ENCODE peak calls at places on chromosomes 5 and 9, in seven cellular contexts. J is GM20000; B is stomach; A is chondrocyte; Y is cardiac fibroblast; N is GM12878; K is CD4-positive, alpha-beta T cell. T is an unnamed sample.

GRCh38 chr5:96582343-96582742 is 79.8 kb upstream of the CAST start:
- DNase-seq in J (no peak), N (no peak), B (no peak), K (no peak), A (no peak), Y (no peak), T (no peak)

GRCh38 chr9:18478517-18479361 is 4.8 kb downstream of the ADAMTSL1 start:
- DNase-seq in N (no peak), Y (peak; percentile 50), B (no peak), J (no peak), K (no peak), A (no peak), T (peak; percentile 49)

GRCh38 chr9:98830554-98830953 is 23.1 kb downstream of the GALNT12 start:
- DNase-seq in Y (no peak), K (no peak), B (no peak), N (no peak), A (no peak), J (no peak), T (no peak)

GRCh38 chr9:99362317-99362716 is 140.2 kb downstream of the SEC61B start:
- DNase-seq in N (no peak), A (no peak), J (no peak), B (no peak), K (no peak), Y (no peak), T (no peak)

GRCh38 chr5:77006124-77006523 is 24.1 kb upstream of the AGGF1 start:
- DNase-seq in A (no peak), N (no peak), J (no peak), Y (no peak), B (no peak), K (no peak), T (no peak)

GRCh38 chr9:34343090-34343489 is 13.7 kb downstream of the NUDT2 start:
- DNase-seq in B (peak; percentile 82), A (no peak), N (no peak), J (no peak), K (no peak), Y (peak; percentile 62), T (no peak)

GRCh38 chr5:81601912-81602311 is 149.0 kb downstream of the SSBP2 start:
- DNase-seq in B (no peak), K (no peak), A (no peak), Y (peak; percentile 37), N (no peak), J (no peak), T (no peak)

GRCh38 chr9:123620258-123620657 is 264.3 kb downstream of the CRB2 start:
- DNase-seq in A (no peak), Y (no peak), K (no peak), B (no peak), J (no peak), N (no peak), T (no peak)

GRCh38 chr5:14212838-14213237 is 69.7 kb downstream of the TRIO start:
- DNase-seq in A (no peak), J (peak; percentile 52), B (no peak), Y (no peak), K (no peak), N (peak; percentile 83), T (no peak)

GRCh38 chr9:110928604-110929003 is 109.7 kb downstream of the LPAR1 start:
- DNase-seq in A (no peak), Y (no peak), J (no peak), N (no peak), K (no peak), B (no peak), T (no peak)

GRCh38 chr5:176535655-176536131 is 1.5 kb downstream of the RNF44 start:
- DNase-seq in B (no peak), Y (no peak), A (no peak), J (no peak), N (no peak), K (no peak), T (no peak)

GRCh38 chr9:136107155-136107952 is 11.3 kb downstream of the TMEM250 start:
- DNase-seq in N (no peak), K (peak; percentile 31), Y (no peak), J (peak; percentile 83), B (peak; percentile 76), A (no peak), T (no peak)

GRCh38 chr9:73916016-73916673 is 581.0 kb upstream of the RORB start:
- DNase-seq in J (no peak), N (no peak), Y (peak; percentile 15), K (no peak), B (no peak), A (no peak), T (no peak)

GRCh38 chr9:4097490-4097889 is 202.4 kb downstream of the GLIS3 start:
- DNase-seq in Y (peak; percentile 73), J (no peak), K (no peak), A (no peak), B (no peak), N (no peak), T (no peak)

GRCh38 chr5:154857534-154858250 is 735 bp upstream of the CNOT8 start:
- DNase-seq in Y (peak; percentile 98), J (peak; percentile 86), K (peak; percentile 92), A (peak; percentile 98), N (peak; percentile 62), B (peak; percentile 92), T (peak; percentile 93)

GRCh38 chr9:87276327-87276841 is 221.3 kb upstream of the DAPK1 start:
- DNase-seq in N (peak; percentile 43), K (no peak), A (no peak), Y (peak; percentile 76), B (no peak), J (no peak), T (no peak)

GRCh38 chr5:16406630-16407029 is 59.0 kb downstream of the ZNF622 start:
- DNase-seq in J (no peak), N (no peak), Y (no peak), A (no peak), B (no peak), K (no peak), T (no peak)

GRCh38 chr9:92964981-92965758 is 17.8 kb downstream of the FGD3 start:
- DNase-seq in J (peak; percentile 51), A (no peak), N (no peak), K (no peak), B (peak; percentile 40), Y (no peak), T (no peak)

GRCh38 chr9:96462538-96462937 is 12.6 kb downstream of the HABP4 start:
- DNase-seq in N (no peak), J (no peak), A (no peak), K (no peak), B (no peak), Y (no peak), T (no peak)

GRCh38 chr5:167442922-167443321 is 848.5 kb upstream of the WWC1 start:
- DNase-seq in Y (no peak), N (no peak), B (no peak), A (no peak), J (no peak), K (no peak), T (no peak)

GRCh38 chr5:141199359-141200235 is at the start of gene PCDHB11:
- DNase-seq in Y (no peak), B (no peak), A (no peak), K (no peak), N (no peak), J (no peak), T (no peak)

GRCh38 chr5:142797420-142797819 is 27.2 kb downstream of the ARHGAP26 start:
- DNase-seq in Y (no peak), A (no peak), J (no peak), B (no peak), N (no peak), K (no peak), T (no peak)

GRCh38 chr5:40623480-40624420 is 56.0 kb upstream of the PTGER4 start:
- DNase-seq in B (no peak), K (peak; percentile 27), J (no peak), Y (no peak), A (no peak), N (no peak), T (no peak)

GRCh38 chr9:99368341-99369326 is 146.6 kb downstream of the SEC61B start:
- DNase-seq in J (peak; percentile 59), K (no peak), N (peak; percentile 24), Y (peak; percentile 62), A (no peak), B (no peak), T (peak; percentile 57)

DNA sequence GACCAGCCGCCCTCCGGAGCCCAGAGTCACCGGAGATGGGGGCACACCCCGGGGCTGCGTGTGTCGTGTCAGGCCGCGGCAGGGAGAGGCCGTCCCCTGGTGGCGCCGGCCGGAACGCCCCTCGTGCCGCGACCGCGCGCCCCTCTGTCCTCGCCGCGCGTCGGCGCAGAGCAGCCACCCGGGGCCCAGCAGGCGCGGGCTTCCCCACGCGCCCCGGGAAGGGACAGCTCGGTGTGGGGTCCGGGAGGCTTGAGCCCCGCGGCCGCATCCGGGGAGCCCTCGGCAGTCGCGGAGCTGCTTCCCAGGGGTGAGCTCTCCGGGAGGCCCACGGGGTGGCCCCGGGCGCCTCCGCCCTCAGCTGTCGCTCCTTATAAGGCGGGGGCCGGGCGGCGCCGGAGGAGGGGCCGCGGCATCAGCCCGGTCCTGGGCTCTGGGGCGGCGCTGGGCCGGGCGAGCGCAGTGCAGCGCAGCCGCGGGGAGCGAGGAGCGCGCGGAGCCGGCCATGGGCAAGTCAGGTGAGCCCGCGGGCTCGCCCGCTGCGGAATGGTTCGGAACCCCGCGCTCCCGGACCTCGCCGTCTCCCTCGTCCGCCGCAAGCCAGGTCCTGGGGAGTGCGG is at the start of gene GLIPR2:
- DNase-seq in Y (peak; percentile 80), B (peak; percentile 84), N (no peak), J (peak; percentile 98), K (peak; percentile 59), A (no peak), T (no peak)
- TF ChIP-seq CTCF in Y (no peak), B (no peak), N (no peak), J (no peak), K (no peak), A (peak; percentile 66), T (no peak)

DNA sequence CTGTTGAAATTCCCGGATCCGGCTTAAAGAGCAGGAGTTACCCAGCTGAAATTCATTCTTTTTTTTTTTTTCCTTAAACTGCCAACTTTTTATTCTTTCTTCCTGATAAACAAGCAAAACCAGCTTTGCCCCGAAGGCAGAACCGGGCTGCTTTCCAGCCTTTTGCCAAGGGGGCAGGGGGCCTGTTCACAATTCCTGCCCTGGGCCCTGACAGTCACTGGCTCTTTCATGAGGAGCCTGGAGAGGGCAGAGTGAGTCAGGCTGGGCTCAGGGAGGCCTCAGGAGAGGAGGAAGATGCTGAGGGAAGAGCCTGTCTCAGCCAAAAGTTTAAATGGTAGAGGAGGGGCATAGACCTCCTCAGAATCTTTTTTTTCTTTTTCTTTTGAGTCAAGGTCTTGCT is 4.8 kb downstream of the GLIPR2 start:
- DNase-seq in A (peak; percentile 47), Y (peak; percentile 54), N (no peak), B (no peak), K (no peak), J (no peak), T (no peak)
- TF ChIP-seq CTCF in A (peak; percentile 68), Y (peak; percentile 39), N (no peak), B (no peak), K (no peak), J (no peak), T (peak; percentile 55)

GRCh38 chr5:139394123-139394653 is 716 bp downstream of the PROB1 start:
- DNase-seq in K (peak; percentile 40), J (peak; percentile 75), A (peak; percentile 86), Y (peak; percentile 35), N (no peak), B (no peak), T (no peak)
- TF ChIP-seq CTCF in K (peak; percentile 64), J (peak; percentile 31), A (peak; percentile 78), Y (peak; percentile 29), N (peak; percentile 60), B (no peak), T (peak; percentile 43)

DNA sequence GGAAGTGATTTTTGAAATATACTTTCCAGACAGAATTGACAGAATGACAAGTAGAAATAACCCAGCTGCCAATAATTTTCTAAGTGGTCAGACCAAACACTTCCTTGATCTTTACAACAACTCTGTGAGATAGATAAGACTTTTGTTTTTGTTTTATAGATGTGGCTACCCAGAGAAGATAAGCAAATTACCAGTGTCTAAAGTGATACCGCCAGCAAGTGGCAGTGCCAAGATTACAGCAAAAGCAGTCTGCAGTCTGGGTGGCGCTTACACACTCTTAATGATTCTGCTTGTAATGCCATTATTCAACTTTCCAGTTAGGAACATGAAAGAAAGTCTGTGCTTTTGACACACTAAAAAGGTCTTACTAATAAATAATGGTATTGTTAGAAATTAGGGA is 92.1 kb downstream of the HCN1 start:
- DNase-seq in B (no peak), Y (no peak), N (no peak), A (no peak), K (no peak), J (no peak), T (no peak)
- TF ChIP-seq CTCF in B (no peak), Y (no peak), N (no peak), A (no peak), K (no peak), J (no peak), T (no peak)

T was measured in AG09319.